ENCODE peak calls at places on chromosome 19, in nine cellular contexts. A is AG04450; Z is CD8-positive, alpha-beta T cell; P is left ventricle myocardium inferior; S is ovary; V is omental fat pad; Y is esophagus muscularis mucosa; U is dorsolateral prefrontal cortex; C is heart right ventricle. F is an unnamed sample.

GRCh38 chr19:19628499-19629134 is 597 bp upstream of the LPAR2 start:
- DNase-seq in C (no peak), U (no peak), P (no peak), V (no peak), Z (no peak), A (no peak), S (peak; percentile 54), Y (no peak), F (peak; percentile 68)

GRCh38 chr19:33186835-33187540 is 7.1 kb upstream of the LRP3 start:
- DNase-seq in C (no peak), S (no peak), Z (no peak), Y (no peak), P (no peak), A (no peak), V (no peak), U (peak; percentile 34), F (no peak)

GRCh38 chr19:42529248-42529764 is 1.0 kb upstream of the CEACAM1 start:
- DNase-seq in C (peak; percentile 59), S (no peak), V (peak; percentile 36), Z (peak; percentile 53), A (no peak), U (peak; percentile 72), P (peak; percentile 25), Y (no peak), F (peak; percentile 85)

GRCh38 chr19:927707-928401 is 2.0 kb downstream of the ARID3A start:
- DNase-seq in C (no peak), V (no peak), S (peak; percentile 41), A (no peak), P (no peak), Z (no peak), U (no peak), Y (no peak), F (no peak)

GRCh38 chr19:7176792-7177191 is 107.3 kb downstream of the ZNF557 start:
- DNase-seq in Y (no peak), Z (no peak), C (no peak), S (no peak), U (no peak), A (no peak), P (no peak), V (no peak), F (no peak)

GRCh38 chr19:38434549-38435051 is 1.1 kb downstream of the RYR1 start:
- DNase-seq in A (no peak), Z (no peak), V (no peak), C (no peak), U (no peak), S (no peak), P (peak; percentile 48), Y (no peak), F (no peak)

GRCh38 chr19:1748115-1748702 is 5.1 kb upstream of the ONECUT3 start:
- DNase-seq in S (no peak), Z (no peak), U (no peak), A (no peak), C (no peak), Y (no peak), V (no peak), P (no peak), F (peak; percentile 76)

GRCh38 chr19:53160350-53160749 is 1.5 kb upstream of the ZNF347 start:
- DNase-seq in V (no peak), C (no peak), Z (no peak), U (no peak), Y (no peak), P (no peak), S (no peak), A (no peak), F (no peak)

GRCh38 chr19:46221981-46222610 is 7.4 kb upstream of the IGFL1 start:
- DNase-seq in P (peak; percentile 29), Z (no peak), S (peak; percentile 67), Y (no peak), C (peak; percentile 60), V (peak; percentile 35), A (no peak), U (no peak), F (no peak)

GRCh38 chr19:10643166-10643967 is 10.8 kb upstream of the ILF3 start:
- DNase-seq in P (no peak), S (no peak), C (no peak), Y (no peak), V (no peak), Z (peak; percentile 13), U (no peak), A (no peak), F (peak; percentile 35)

GRCh38 chr19:48398329-48399235 is 5.1 kb downstream of the GRIN2D start:
- DNase-seq in Y (no peak), U (no peak), S (peak; percentile 50), Z (peak; percentile 73), V (no peak), P (peak; percentile 80), C (peak; percentile 52), A (no peak), F (peak; percentile 91)

GRCh38 chr19:5211217-5211822 is 129.3 kb downstream of the PTPRS start:
- DNase-seq in A (no peak), Y (no peak), U (no peak), C (no peak), Z (no peak), P (no peak), S (no peak), V (no peak), F (no peak)

GRCh38 chr19:7349231-7349591 is 474 bp downstream of the ARHGEF18 start:
- DNase-seq in V (no peak), P (no peak), Z (no peak), C (no peak), U (peak; percentile 15), A (no peak), Y (no peak), S (no peak), F (no peak)

GRCh38 chr19:1013218-1013617 is 7.7 kb downstream of the TMEM259 start:
- DNase-seq in P (no peak), Z (no peak), A (no peak), S (no peak), Y (no peak), C (no peak), V (no peak), U (no peak), F (no peak)

GRCh38 chr19:19459099-19459498 is 53.6 kb downstream of the GATAD2A start:
- DNase-seq in Z (no peak), P (no peak), U (no peak), S (no peak), A (no peak), Y (no peak), C (no peak), V (no peak), F (peak; percentile 69)

GRCh38 chr19:18782559-18783225 is 8.4 kb downstream of the COMP start:
- DNase-seq in P (no peak), Z (no peak), U (no peak), Y (no peak), C (no peak), V (no peak), S (no peak), A (no peak), F (no peak)

DNA sequence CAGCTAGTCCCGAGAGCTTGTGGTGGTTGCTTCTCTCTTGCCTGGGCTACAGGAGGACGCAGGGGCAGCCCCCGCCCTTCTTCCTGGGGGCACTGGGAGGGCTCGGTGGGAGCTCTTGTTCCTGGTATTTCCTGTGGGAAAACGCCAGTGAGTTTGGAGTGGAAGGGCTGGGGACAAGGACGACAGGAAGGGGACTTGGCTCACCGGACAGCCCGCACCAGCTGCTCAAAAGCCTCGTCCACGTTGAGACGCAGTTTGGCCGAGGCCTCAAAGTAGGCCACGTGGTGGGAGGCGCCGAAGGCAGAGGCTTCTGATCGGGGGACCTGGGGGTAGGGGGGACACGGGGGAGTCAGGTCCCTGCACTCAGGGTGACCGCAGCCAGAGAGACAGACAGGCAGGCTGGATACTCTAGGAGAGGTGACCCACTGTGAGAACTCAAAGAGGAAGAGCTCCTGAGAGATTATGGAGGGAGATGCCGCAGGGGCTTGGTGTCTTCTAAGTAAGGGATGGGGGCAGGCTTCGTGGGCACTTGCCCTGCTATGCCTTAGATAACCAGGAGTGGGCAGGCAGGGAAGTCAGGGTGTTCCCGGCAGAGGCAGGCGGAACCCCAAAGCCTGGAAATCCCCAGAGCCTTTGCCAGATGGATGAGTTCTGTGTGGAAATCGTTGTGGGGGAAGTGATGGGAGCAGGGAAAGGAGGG is 4.3 kb downstream of the RRAS start:
- DNase-seq in P (no peak), C (no peak), A (no peak), S (no peak), U (no peak), Y (no peak), Z (no peak), V (no peak), F (no peak)
- TF ChIP-seq CTCF in P (no peak), C (no peak), A (peak; percentile 24), S (no peak), U (no peak), Y (no peak), Z (no peak), V (no peak), F (no peak)

GRCh38 chr19:9566729-9567128 is 17.6 kb downstream of the ZNF121 start:
- DNase-seq in U (no peak), S (no peak), Y (no peak), A (no peak), P (no peak), C (no peak), V (no peak), Z (no peak), F (no peak)
- TF ChIP-seq CTCF in U (no peak), S (no peak), Y (no peak), A (no peak), P (no peak), C (no peak), V (no peak), Z (no peak), F (no peak)

GRCh38 chr19:3605361-3605760 is 1.3 kb downstream of the TBXA2R start:
- DNase-seq in U (no peak), A (no peak), C (no peak), Z (no peak), P (no peak), Y (no peak), V (no peak), S (no peak), F (no peak)
- TF ChIP-seq CTCF in U (no peak), A (no peak), C (no peak), Z (no peak), P (no peak), Y (no peak), V (no peak), S (no peak), F (no peak)

GRCh38 chr19:30226464-30227070 is 145.6 kb upstream of the ZNF536 start:
- DNase-seq in A (no peak), Y (no peak), C (no peak), U (no peak), S (no peak), Z (no peak), P (no peak), V (no peak), F (no peak)

GRCh38 chr19:30227071-30227621 is 145.0 kb upstream of the ZNF536 start:
- DNase-seq in Z (no peak), Y (no peak), V (no peak), S (no peak), U (no peak), C (no peak), P (no peak), A (no peak), F (no peak)

GRCh38 chr19:30228726-30229523 is 143.3 kb upstream of the ZNF536 start:
- DNase-seq in Y (no peak), U (no peak), A (no peak), P (no peak), S (no peak), Z (no peak), V (no peak), C (no peak), F (peak; percentile 41)

GRCh38 chr19:30228113-30228725 is 144.0 kb upstream of the ZNF536 start:
- DNase-seq in A (no peak), C (no peak), S (no peak), Y (no peak), P (no peak), U (no peak), V (no peak), Z (no peak), F (no peak)

GRCh38 chr19:30227661-30228112 is 144.5 kb upstream of the ZNF536 start:
- DNase-seq in V (no peak), Z (no peak), A (no peak), U (peak; percentile 75), S (no peak), C (peak; percentile 65), Y (no peak), P (peak; percentile 64), F (peak; percentile 86)
- TF ChIP-seq CTCF in V (no peak), Z (no peak), A (peak; percentile 27), U (peak; percentile 75), S (peak; percentile 29), C (peak; percentile 71), Y (no peak), P (peak; percentile 78), F (peak; percentile 53)

F was measured in GM13976.